ENCODE peak calls at places on chromosomes 5 and 9, in eight cellular contexts. T is GM06990; R is AG08396; C is HEK293T; O is activated naive CD4-positive, alpha-beta T cell treated with anti-CD3 and anti-CD28 coated beads, Interleukin-2, amount 10 ng/mL, durations not matched to agents 7 days and 5 days; I is T-cell; G is NCI-H1417; E is activated effector memory CD4-positive, alpha-beta T cell treated with anti-CD3 and anti-CD28 coated beads, Interleukin-2, amount 50 U/mL, for 16 hours. V is an unnamed sample.

GRCh38 chr5:124599048-124599973 is 147.1 kb downstream of the ZNF608 start:
- DNase-seq in T (peak), R (no peak), C (no peak), O (no peak), I (no peak), G (peak), E (no peak), V (no peak)

GRCh38 chr9:17490110-17490509 is 88.8 kb upstream of the SH3GL2 start:
- DNase-seq in T (no peak), R (no peak), C (no peak), O (no peak), I (no peak), G (no peak), E (no peak), V (no peak)

GRCh38 chr5:132486318-132487094 is 4.1 kb downstream of the IRF1 start:
- DNase-seq in T (no peak), R (no peak), C (no peak), O (no peak), I (no peak), G (no peak), E (peak), V (no peak)

GRCh38 chr5:59768204-59769040 is 125.1 kb downstream of the PDE4D start:
- DNase-seq in T (peak), R (no peak), C (peak), O (peak), I (no peak), G (peak), E (peak), V (no peak)

GRCh38 chr5:158461240-158461854 is 602.4 kb upstream of the CLINT1 start:
- DNase-seq in T (no peak), R (no peak), C (no peak), O (no peak), I (no peak), G (no peak), E (no peak), V (no peak)

GRCh38 chr5:9388941-9389674 is 156.8 kb downstream of the SEMA5A start:
- DNase-seq in T (no peak), R (no peak), C (no peak), O (no peak), I (no peak), G (no peak), E (no peak), V (no peak)

GRCh38 chr5:68369436-68370125 is 154.0 kb downstream of the PIK3R1 start:
- DNase-seq in T (peak), R (no peak), C (no peak), O (peak), I (peak), G (no peak), E (peak), V (no peak)

GRCh38 chr5:92962752-92963151 is 618.3 kb downstream of the NR2F1-AS1 start:
- DNase-seq in T (no peak), R (no peak), C (no peak), O (no peak), I (no peak), G (peak), E (no peak), V (no peak)

GRCh38 chr5:115068239-115069086 is 101.2 kb downstream of the TRIM36 start:
- DNase-seq in T (peak), R (no peak), C (no peak), O (no peak), I (no peak), G (peak), E (no peak), V (peak)